ENCODE peak calls at places on chromosomes 7 and 10, in eight cellular contexts. One of them, this sample, is unnamed.

GRCh38 chr7:148484486-148484885 is 106.1 kb upstream of the C7orf33 start:
- DNase-seq in gastrocnemius medialis: no peak
- DNase-seq in HCT116: no peak
- DNase-seq in A549: no peak
- DNase-seq in suprapubic skin: no peak
- DNase-seq in heart left ventricle: no peak
- DNase-seq in spleen: no peak
- DNase-seq in GM12878: no peak
- DNase-seq in this sample: no peak

GRCh38 chr10:106513328-106513727 is 651.2 kb downstream of the SORCS1 start:
- DNase-seq in gastrocnemius medialis: no peak
- DNase-seq in HCT116: no peak
- DNase-seq in A549: no peak
- DNase-seq in suprapubic skin: no peak
- DNase-seq in heart left ventricle: no peak
- DNase-seq in spleen: no peak
- DNase-seq in GM12878: no peak
- DNase-seq in this sample: no peak

GRCh38 chr7:87886875-87887274 is 10.6 kb downstream of the DBF4 start:
- DNase-seq in gastrocnemius medialis: no peak
- DNase-seq in HCT116: peak; percentile 3
- DNase-seq in A549: peak; percentile 41
- DNase-seq in suprapubic skin: no peak
- DNase-seq in heart left ventricle: no peak
- DNase-seq in spleen: no peak
- DNase-seq in GM12878: no peak
- DNase-seq in this sample: no peak

GRCh38 chr10:6811153-6811552 is 231.1 kb upstream of the PRKCQ start:
- DNase-seq in gastrocnemius medialis: no peak
- DNase-seq in HCT116: no peak
- DNase-seq in A549: no peak
- DNase-seq in suprapubic skin: no peak
- DNase-seq in heart left ventricle: no peak
- DNase-seq in spleen: no peak
- DNase-seq in GM12878: no peak
- DNase-seq in this sample: no peak

GRCh38 chr10:77894058-77894457 is 32.5 kb downstream of the DLG5 start:
- DNase-seq in gastrocnemius medialis: no peak
- DNase-seq in HCT116: no peak
- DNase-seq in A549: no peak
- DNase-seq in suprapubic skin: no peak
- DNase-seq in heart left ventricle: no peak
- DNase-seq in spleen: no peak
- DNase-seq in GM12878: no peak
- DNase-seq in this sample: no peak

GRCh38 chr7:131636092-131636491 is 79.7 kb upstream of the PODXL start:
- DNase-seq in gastrocnemius medialis: no peak
- DNase-seq in HCT116: no peak
- DNase-seq in A549: no peak
- DNase-seq in suprapubic skin: no peak
- DNase-seq in heart left ventricle: peak; percentile 75
- DNase-seq in spleen: no peak
- DNase-seq in GM12878: no peak
- DNase-seq in this sample: no peak

GRCh38 chr7:139046143-139046542 is 10.3 kb upstream of the ZC3HAV1L start:
- DNase-seq in gastrocnemius medialis: no peak
- DNase-seq in HCT116: no peak
- DNase-seq in A549: no peak
- DNase-seq in suprapubic skin: no peak
- DNase-seq in heart left ventricle: no peak
- DNase-seq in spleen: no peak
- DNase-seq in GM12878: no peak
- DNase-seq in this sample: no peak

GRCh38 chr10:7956508-7956907 is 98.0 kb upstream of the GATA3 start:
- DNase-seq in gastrocnemius medialis: no peak
- DNase-seq in HCT116: no peak
- DNase-seq in A549: peak; percentile 35
- DNase-seq in suprapubic skin: no peak
- DNase-seq in heart left ventricle: no peak
- DNase-seq in spleen: no peak
- DNase-seq in GM12878: peak; percentile 45
- DNase-seq in this sample: no peak

GRCh38 chr7:78326870-78327269 is 528.3 kb downstream of the PHTF2 start:
- DNase-seq in gastrocnemius medialis: no peak
- DNase-seq in HCT116: no peak
- DNase-seq in A549: no peak
- DNase-seq in suprapubic skin: no peak
- DNase-seq in heart left ventricle: peak; percentile 40
- DNase-seq in spleen: no peak
- DNase-seq in GM12878: no peak
- DNase-seq in this sample: no peak

DNA sequence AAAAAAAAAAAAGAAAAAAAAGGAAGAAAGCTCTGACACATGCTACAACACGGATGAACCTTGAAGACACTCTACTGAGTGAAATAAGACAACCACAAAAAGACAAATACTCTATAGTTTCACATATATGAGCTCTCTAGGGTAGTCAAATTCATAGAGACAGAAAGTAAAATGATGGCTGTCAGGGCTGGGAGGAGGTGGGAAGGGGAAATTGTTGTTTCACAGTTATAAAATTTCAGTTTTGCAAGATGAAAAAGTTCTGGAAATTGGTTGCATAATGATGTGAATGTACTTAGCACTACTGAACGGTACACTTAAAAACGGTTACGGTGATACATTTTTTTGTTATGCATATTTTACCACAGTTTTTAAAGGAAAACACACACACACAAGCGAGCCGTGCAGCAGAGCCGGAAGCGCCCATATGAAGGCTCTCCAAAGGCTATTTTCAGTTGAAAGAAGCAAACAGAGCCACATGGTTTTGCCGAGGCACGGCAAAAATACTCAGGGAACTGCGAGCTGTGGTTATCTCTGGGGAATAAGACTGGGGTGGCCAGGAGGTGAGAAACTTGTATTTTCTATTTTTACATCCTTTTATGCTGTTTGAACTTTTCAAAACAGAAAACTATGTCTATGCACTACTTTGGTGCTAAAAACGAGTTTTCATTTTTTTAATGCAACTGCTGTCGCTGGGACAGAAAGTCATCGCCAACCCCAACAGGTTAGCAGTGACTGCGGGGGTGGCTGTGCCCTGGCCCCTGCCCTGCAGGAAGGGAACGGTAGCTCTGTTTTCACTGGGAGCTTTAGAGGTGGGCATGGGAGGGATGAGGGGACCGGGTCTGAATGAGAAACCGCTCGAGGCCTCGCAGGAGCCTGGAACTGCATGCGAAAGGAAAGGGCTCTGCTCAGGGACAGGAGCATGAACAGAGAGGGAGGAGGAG is 132.9 kb downstream of the OAT start:
- DNase-seq in gastrocnemius medialis: no peak
- DNase-seq in HCT116: no peak
- DNase-seq in A549: no peak
- DNase-seq in suprapubic skin: peak; percentile 34
- DNase-seq in heart left ventricle: no peak
- DNase-seq in spleen: peak; percentile 58
- DNase-seq in GM12878: peak; percentile 86
- DNase-seq in this sample: no peak
- H3K4me3 ChIP-seq in gastrocnemius medialis: no peak overlapping the region
- H3K4me3 ChIP-seq in HCT116: no peak overlapping the region
- H3K4me3 ChIP-seq in A549: no peak overlapping the region
- H3K4me3 ChIP-seq in suprapubic skin: no peak overlapping the region
- H3K4me3 ChIP-seq in heart left ventricle: no peak overlapping the region
- H3K4me3 ChIP-seq in spleen: no peak overlapping the region
- H3K4me3 ChIP-seq in GM12878: peak overlapping the region; percentile 32
- H3K4me3 ChIP-seq in this sample: no peak overlapping the region

GRCh38 chr10:118342638-118343020 is 505 bp upstream of the FAM204A start:
- DNase-seq in gastrocnemius medialis: no peak
- DNase-seq in HCT116: no peak
- DNase-seq in A549: no peak
- DNase-seq in suprapubic skin: no peak
- DNase-seq in heart left ventricle: no peak
- DNase-seq in spleen: no peak
- DNase-seq in GM12878: no peak
- DNase-seq in this sample: no peak

GRCh38 chr10:118343549-118343948 is 1.4 kb upstream of the FAM204A start:
- DNase-seq in gastrocnemius medialis: no peak
- DNase-seq in HCT116: no peak
- DNase-seq in A549: no peak
- DNase-seq in suprapubic skin: no peak
- DNase-seq in heart left ventricle: no peak
- DNase-seq in spleen: no peak
- DNase-seq in GM12878: no peak
- DNase-seq in this sample: no peak

GRCh38 chr10:118340486-118340885 is 1.6 kb downstream of the FAM204A start:
- DNase-seq in gastrocnemius medialis: no peak
- DNase-seq in HCT116: no peak
- DNase-seq in A549: no peak
- DNase-seq in suprapubic skin: no peak
- DNase-seq in heart left ventricle: no peak
- DNase-seq in spleen: no peak
- DNase-seq in GM12878: no peak
- DNase-seq in this sample: no peak

GRCh38 chr10:118343115-118343514 is 991 bp upstream of the FAM204A start:
- DNase-seq in gastrocnemius medialis: no peak
- DNase-seq in HCT116: no peak
- DNase-seq in A549: peak; percentile 13
- DNase-seq in suprapubic skin: no peak
- DNase-seq in heart left ventricle: no peak
- DNase-seq in spleen: no peak
- DNase-seq in GM12878: no peak
- DNase-seq in this sample: no peak

GRCh38 chr10:118341678-118342637 is at the start of gene FAM204A:
- DNase-seq in gastrocnemius medialis: peak; percentile 93
- DNase-seq in HCT116: peak; percentile 93
- DNase-seq in A549: peak; percentile 93
- DNase-seq in suprapubic skin: peak; percentile 98
- DNase-seq in heart left ventricle: peak; percentile 94
- DNase-seq in spleen: peak; percentile 95
- DNase-seq in GM12878: peak; percentile 93
- DNase-seq in this sample: peak; percentile 95
- TF ChIP-seq POLR2A in gastrocnemius medialis: peak; percentile 52
- TF ChIP-seq POLR2A in HCT116: peak; percentile 80
- TF ChIP-seq POLR2A in A549: peak; percentile 67
- TF ChIP-seq POLR2A in suprapubic skin: peak; percentile 36
- TF ChIP-seq POLR2A in heart left ventricle: peak; percentile 49
- TF ChIP-seq POLR2A in spleen: no peak
- TF ChIP-seq POLR2A in GM12878: peak; percentile 90
- TF ChIP-seq POLR2A in this sample: no peak

GRCh38 chr7:74337926-74338325 is 48.7 kb downstream of the CLIP2 start:
- DNase-seq in gastrocnemius medialis: no peak
- DNase-seq in HCT116: no peak
- DNase-seq in A549: no peak
- DNase-seq in suprapubic skin: no peak
- DNase-seq in heart left ventricle: no peak
- DNase-seq in spleen: no peak
- DNase-seq in GM12878: no peak
- DNase-seq in this sample: no peak
- H3K4me3 ChIP-seq in gastrocnemius medialis: no peak overlapping the region
- H3K4me3 ChIP-seq in HCT116: no peak overlapping the region
- H3K4me3 ChIP-seq in A549: no peak overlapping the region
- H3K4me3 ChIP-seq in suprapubic skin: no peak overlapping the region
- H3K4me3 ChIP-seq in heart left ventricle: no peak overlapping the region
- H3K4me3 ChIP-seq in spleen: no peak overlapping the region
- H3K4me3 ChIP-seq in GM12878: no peak overlapping the region
- H3K4me3 ChIP-seq in this sample: no peak overlapping the region

GRCh38 chr10:99926925-99927718 is 82.6 kb downstream of the DNMBP start:
- DNase-seq in gastrocnemius medialis: peak; percentile 34
- DNase-seq in HCT116: no peak
- DNase-seq in A549: peak; percentile 34
- DNase-seq in suprapubic skin: no peak
- DNase-seq in heart left ventricle: peak; percentile 63
- DNase-seq in spleen: no peak
- DNase-seq in GM12878: no peak
- DNase-seq in this sample: no peak

GRCh38 chr10:99927719-99928280 is 81.9 kb downstream of the DNMBP start:
- DNase-seq in gastrocnemius medialis: no peak
- DNase-seq in HCT116: no peak
- DNase-seq in A549: peak; percentile 36
- DNase-seq in suprapubic skin: no peak
- DNase-seq in heart left ventricle: no peak
- DNase-seq in spleen: no peak
- DNase-seq in GM12878: no peak
- DNase-seq in this sample: no peak

GRCh38 chr10:99929360-99929759 is 80.4 kb downstream of the DNMBP start:
- DNase-seq in gastrocnemius medialis: no peak
- DNase-seq in HCT116: no peak
- DNase-seq in A549: no peak
- DNase-seq in suprapubic skin: no peak
- DNase-seq in heart left ventricle: no peak
- DNase-seq in spleen: no peak
- DNase-seq in GM12878: no peak
- DNase-seq in this sample: no peak

GRCh38 chr10:99930731-99931550 is 78.8 kb downstream of the DNMBP start:
- DNase-seq in gastrocnemius medialis: no peak
- DNase-seq in HCT116: peak; percentile 89
- DNase-seq in A549: peak; percentile 71
- DNase-seq in suprapubic skin: no peak
- DNase-seq in heart left ventricle: no peak
- DNase-seq in spleen: no peak
- DNase-seq in GM12878: no peak
- DNase-seq in this sample: peak; percentile 51
- TF ChIP-seq POLR2A in gastrocnemius medialis: no peak
- TF ChIP-seq POLR2A in HCT116: no peak
- TF ChIP-seq POLR2A in A549: no peak
- TF ChIP-seq POLR2A in suprapubic skin: no peak
- TF ChIP-seq POLR2A in heart left ventricle: no peak
- TF ChIP-seq POLR2A in spleen: no peak
- TF ChIP-seq POLR2A in GM12878: no peak
- TF ChIP-seq POLR2A in this sample: no peak

GRCh38 chr10:12418725-12419278 is 69.5 kb downstream of the CAMK1D start:
- DNase-seq in gastrocnemius medialis: peak; percentile 15
- DNase-seq in HCT116: no peak
- DNase-seq in A549: no peak
- DNase-seq in suprapubic skin: no peak
- DNase-seq in heart left ventricle: no peak
- DNase-seq in spleen: peak; percentile 56
- DNase-seq in GM12878: no peak
- DNase-seq in this sample: no peak
- H3K4me3 ChIP-seq in gastrocnemius medialis: no peak overlapping the region
- H3K4me3 ChIP-seq in HCT116: no peak overlapping the region
- H3K4me3 ChIP-seq in A549: no peak overlapping the region
- H3K4me3 ChIP-seq in suprapubic skin: no peak overlapping the region
- H3K4me3 ChIP-seq in heart left ventricle: no peak overlapping the region
- H3K4me3 ChIP-seq in spleen: no peak overlapping the region
- H3K4me3 ChIP-seq in GM12878: no peak overlapping the region
- H3K4me3 ChIP-seq in this sample: no peak overlapping the region